ENCODE peak calls at places on chromosomes 2 and 18, in seven cellular contexts. D is esophagus squamous epithelium, G is breast epithelium, H is prostate gland, E is H54, M is IMR-90, L is Peyer's patch. S is an unnamed sample.

GRCh38 chr2:149223472-149224062 is 106.8 kb upstream of the LYPD6 start:
- DNase-seq in H (no peak), G (no peak), E (no peak), M (no peak), D (no peak), L (no peak), S (no peak)

GRCh38 chr2:1722692-1723091 is 21.6 kb downstream of the PXDN start:
- DNase-seq in G (no peak), D (no peak), E (no peak), H (no peak), M (no peak), L (no peak), S (no peak)

GRCh38 chr18:76662621-76663020 is 159.7 kb upstream of the ZNF236 start:
- DNase-seq in D (no peak), G (no peak), H (no peak), L (no peak), E (no peak), M (no peak), S (no peak)

GRCh38 chr2:8806885-8807701 is 30.3 kb downstream of the KIDINS220 start:
- DNase-seq in M (no peak), L (no peak), E (no peak), D (no peak), G (no peak), H (no peak), S (no peak)

GRCh38 chr2:38546064-38546463 is 56.7 kb downstream of the HNRNPLL start:
- DNase-seq in L (no peak), E (no peak), M (no peak), H (no peak), G (no peak), D (no peak), S (no peak)

GRCh38 chr2:203799905-203800304 is 67.7 kb upstream of the CTLA4 start:
- DNase-seq in M (no peak), L (no peak), H (no peak), D (no peak), E (no peak), G (no peak), S (no peak)

GRCh38 chr2:64727013-64727767 is 73.5 kb upstream of the SERTAD2 start:
- DNase-seq in L (no peak), G (no peak), M (no peak), H (no peak), E (no peak), D (no peak), S (no peak)

GRCh38 chr2:10014418-10015190 is 28.7 kb upstream of the KLF11 start:
- DNase-seq in H (no peak), D (no peak), E (no peak), L (peak), G (no peak), M (no peak), S (no peak)

GRCh38 chr2:63737085-63737701 is 104.5 kb upstream of the UGP2 start:
- DNase-seq in G (no peak), L (no peak), H (no peak), M (no peak), D (no peak), E (no peak), S (no peak)

GRCh38 chr18:63313409-63313917 is 6.1 kb downstream of the BCL2 start:
- DNase-seq in G (no peak), M (no peak), E (no peak), H (no peak), D (no peak), L (no peak), S (no peak)

GRCh38 chr2:68368657-68369339 is 3.7 kb downstream of the PLEK start:
- DNase-seq in L (no peak), G (no peak), D (no peak), H (no peak), M (peak), E (peak), S (no peak)

GRCh38 chr18:65035701-65036100 is 715.1 kb upstream of the CDH7 start:
- DNase-seq in E (no peak), D (no peak), G (no peak), H (no peak), M (no peak), L (no peak), S (no peak)

GRCh38 chr2:18559531-18559930 is 922 bp downstream of the RDH14 start:
- DNase-seq in M (no peak), E (no peak), D (no peak), H (peak), L (peak), G (no peak), S (no peak)

GRCh38 chr18:46152436-46152807 is 48.2 kb downstream of the HAUS1 start:
- DNase-seq in G (no peak), L (no peak), H (no peak), D (no peak), E (peak), M (peak), S (no peak)

GRCh38 chr18:76721207-76721996 is 101.0 kb upstream of the ZNF236 start:
- DNase-seq in G (no peak), H (no peak), L (no peak), E (no peak), M (no peak), D (no peak), S (peak)

GRCh38 chr2:95390272-95390880 is 12.1 kb upstream of the FAHD2A start:
- DNase-seq in G (peak), L (peak), E (no peak), M (no peak), D (no peak), H (no peak), S (no peak)

GRCh38 chr2:27217173-27218121 is at the start of gene CAD:
- DNase-seq in M (peak), L (peak), E (peak), D (no peak), H (peak), G (peak), S (peak)

GRCh38 chr2:56047136-56047535 is 123.6 kb upstream of the EFEMP1 start:
- DNase-seq in H (no peak), G (no peak), E (no peak), D (no peak), M (no peak), L (no peak), S (no peak)

GRCh38 chr18:25373443-25373842 is 21.5 kb upstream of the ZNF521 start:
- DNase-seq in E (no peak), G (no peak), D (no peak), H (no peak), M (no peak), L (no peak), S (no peak)

GRCh38 chr2:232265329-232265728 is 113.2 kb upstream of the ALPP start:
- DNase-seq in D (no peak), M (no peak), E (no peak), L (no peak), H (peak), G (no peak), S (no peak)

GRCh38 chr2:168312036-168312822 is 64.8 kb upstream of the STK39 start:
- DNase-seq in D (no peak), L (no peak), E (no peak), G (no peak), M (no peak), H (no peak), S (no peak)

GRCh38 chr2:30475542-30475941 is 28.5 kb downstream of the LCLAT1 start:
- DNase-seq in D (no peak), G (no peak), H (no peak), E (no peak), L (no peak), M (no peak), S (no peak)

GRCh38 chr2:30476636-30477035 is 29.6 kb downstream of the LCLAT1 start:
- DNase-seq in L (no peak), D (no peak), G (no peak), E (no peak), M (no peak), H (no peak), S (no peak)

GRCh38 chr2:30470426-30470825 is 23.4 kb downstream of the LCLAT1 start:
- DNase-seq in D (no peak), G (no peak), H (no peak), M (no peak), E (no peak), L (no peak), S (no peak)

GRCh38 chr2:30472326-30472725 is 25.3 kb downstream of the LCLAT1 start:
- DNase-seq in M (no peak), D (no peak), L (no peak), G (no peak), H (no peak), E (no peak), S (no peak)
- TF ChIP-seq POLR2A in M (no peak), D (no peak), L (no peak), G (no peak), H (no peak), E (no peak), S (no peak)

GRCh38 chr2:241096979-241097378 is 5.1 kb downstream of the MTERF4 start:
- DNase-seq in M (no peak), E (no peak), H (no peak), G (no peak), L (no peak), D (no peak), S (no peak)
- TF ChIP-seq POLR2A in M (no peak), E (no peak), H (no peak), G (no peak), L (no peak), D (no peak), S (no peak)

DNA sequence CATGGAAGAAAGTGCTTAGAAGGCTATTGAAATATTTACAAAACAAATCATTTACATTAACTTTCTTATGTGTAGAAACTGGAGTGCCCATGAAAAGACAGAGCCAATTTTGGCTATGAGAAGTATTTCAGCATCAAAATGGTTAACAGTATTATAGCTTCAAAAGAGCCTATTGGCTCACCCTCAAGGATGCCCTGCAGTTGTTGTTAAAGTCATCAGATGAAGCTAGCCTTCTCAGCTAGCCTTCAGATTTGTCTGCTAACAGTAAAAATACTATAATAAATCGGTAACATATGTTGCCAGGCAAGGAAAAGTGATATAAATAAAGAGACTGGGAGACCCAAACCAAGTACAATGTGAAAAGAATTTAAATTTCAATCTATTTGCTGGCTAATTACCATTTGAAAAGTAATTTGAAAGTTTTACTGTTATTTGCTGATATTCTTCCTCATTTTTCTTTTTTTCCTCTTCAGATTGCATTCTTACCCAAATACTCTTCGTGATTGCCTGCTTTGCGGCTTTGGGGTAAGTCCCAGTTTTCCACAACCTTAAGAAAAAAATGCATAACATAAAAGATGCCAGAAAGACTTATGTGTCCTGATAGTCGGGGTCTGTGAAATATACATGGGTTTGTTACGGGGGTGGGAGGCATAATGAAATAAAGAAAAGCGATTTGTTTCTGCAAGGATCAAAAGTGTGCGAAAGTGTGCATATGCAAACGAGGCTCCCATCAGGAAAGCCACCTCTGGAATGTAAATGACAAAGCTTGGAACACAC is 256.5 kb downstream of the MEIS1 start:
- DNase-seq in D (no peak), M (peak), L (no peak), G (no peak), H (no peak), E (no peak), S (no peak)
- TF ChIP-seq POLR2A in D (no peak), M (no peak), L (no peak), G (no peak), H (no peak), E (no peak), S (no peak)

GRCh38 chr2:236998758-236999157 is 86.9 kb upstream of the COPS8 start:
- DNase-seq in G (no peak), L (no peak), H (peak), E (no peak), D (no peak), M (no peak), S (no peak)
- TF ChIP-seq POLR2A in G (no peak), L (no peak), H (no peak), E (no peak), D (no peak), M (no peak), S (no peak)

S was measured in lower leg skin.